ENCODE peak calls at places on chromosomes 13 and 19, in seven cellular contexts. One of them, this sample, is unnamed.

GRCh38 chr13:103788061-103788652 is 721.9 kb upstream of the SLC10A2 start:
- DNase-seq in AG09309: no peak
- DNase-seq in AG04450: no peak
- DNase-seq in mucosa of descending colon: no peak
- DNase-seq in Peyer's patch: no peak
- DNase-seq in mammary epithelial cell: no peak
- DNase-seq in cardiac muscle cell: peak
- DNase-seq in this sample: no peak

GRCh38 chr19:44111910-44112463 is 1.2 kb upstream of the ZNF225 start:
- DNase-seq in AG09309: peak
- DNase-seq in AG04450: peak
- DNase-seq in mucosa of descending colon: no peak
- DNase-seq in Peyer's patch: no peak
- DNase-seq in mammary epithelial cell: peak
- DNase-seq in cardiac muscle cell: peak
- DNase-seq in this sample: peak

GRCh38 chr13:108915634-108916497 is 286.5 kb downstream of the MYO16 start:
- DNase-seq in AG09309: peak
- DNase-seq in AG04450: peak
- DNase-seq in mucosa of descending colon: peak
- DNase-seq in Peyer's patch: peak
- DNase-seq in mammary epithelial cell: peak
- DNase-seq in cardiac muscle cell: peak
- DNase-seq in this sample: peak

GRCh38 chr13:35716186-35716585 is 239.7 kb upstream of the MAB21L1 start:
- DNase-seq in AG09309: no peak
- DNase-seq in AG04450: no peak
- DNase-seq in mucosa of descending colon: no peak
- DNase-seq in Peyer's patch: no peak
- DNase-seq in mammary epithelial cell: no peak
- DNase-seq in cardiac muscle cell: no peak
- DNase-seq in this sample: peak

GRCh38 chr13:77338961-77339401 is 12.1 kb upstream of the MYCBP2 start:
- DNase-seq in AG09309: no peak
- DNase-seq in AG04450: no peak
- DNase-seq in mucosa of descending colon: no peak
- DNase-seq in Peyer's patch: no peak
- DNase-seq in mammary epithelial cell: no peak
- DNase-seq in cardiac muscle cell: no peak
- DNase-seq in this sample: no peak

GRCh38 chr19:16298334-16298733 is 26.3 kb upstream of the KLF2 start:
- DNase-seq in AG09309: no peak
- DNase-seq in AG04450: no peak
- DNase-seq in mucosa of descending colon: no peak
- DNase-seq in Peyer's patch: no peak
- DNase-seq in mammary epithelial cell: no peak
- DNase-seq in cardiac muscle cell: no peak
- DNase-seq in this sample: no peak

GRCh38 chr13:33615436-33615835 is 202.5 kb upstream of the RFC3 start:
- DNase-seq in AG09309: no peak
- DNase-seq in AG04450: no peak
- DNase-seq in mucosa of descending colon: no peak
- DNase-seq in Peyer's patch: no peak
- DNase-seq in mammary epithelial cell: no peak
- DNase-seq in cardiac muscle cell: no peak
- DNase-seq in this sample: no peak

GRCh38 chr13:51419015-51419636 is 33.7 kb downstream of the INTS6 start:
- DNase-seq in AG09309: no peak
- DNase-seq in AG04450: no peak
- DNase-seq in mucosa of descending colon: no peak
- DNase-seq in Peyer's patch: no peak
- DNase-seq in mammary epithelial cell: no peak
- DNase-seq in cardiac muscle cell: no peak
- DNase-seq in this sample: no peak

GRCh38 chr19:28239270-28239669 is 973.7 kb downstream of the UQCRFS1 start:
- DNase-seq in AG09309: no peak
- DNase-seq in AG04450: no peak
- DNase-seq in mucosa of descending colon: no peak
- DNase-seq in Peyer's patch: no peak
- DNase-seq in mammary epithelial cell: no peak
- DNase-seq in cardiac muscle cell: peak
- DNase-seq in this sample: peak

GRCh38 chr13:22773475-22773874 is 407.3 kb upstream of the SGCG start:
- DNase-seq in AG09309: no peak
- DNase-seq in AG04450: no peak
- DNase-seq in mucosa of descending colon: no peak
- DNase-seq in Peyer's patch: no peak
- DNase-seq in mammary epithelial cell: no peak
- DNase-seq in cardiac muscle cell: no peak
- DNase-seq in this sample: no peak

GRCh38 chr13:52615134-52615801 is 27.0 kb upstream of the HNRNPA1L2 start:
- DNase-seq in AG09309: no peak
- DNase-seq in AG04450: no peak
- DNase-seq in mucosa of descending colon: no peak
- DNase-seq in Peyer's patch: no peak
- DNase-seq in mammary epithelial cell: no peak
- DNase-seq in cardiac muscle cell: no peak
- DNase-seq in this sample: no peak

GRCh38 chr13:102999498-102999897 is 66.7 kb downstream of the SLC10A2 start:
- DNase-seq in AG09309: no peak
- DNase-seq in AG04450: no peak
- DNase-seq in mucosa of descending colon: no peak
- DNase-seq in Peyer's patch: no peak
- DNase-seq in mammary epithelial cell: no peak
- DNase-seq in cardiac muscle cell: no peak
- DNase-seq in this sample: no peak

GRCh38 chr13:42266464-42266863 is 5.5 kb upstream of the AKAP11 start:
- DNase-seq in AG09309: no peak
- DNase-seq in AG04450: peak
- DNase-seq in mucosa of descending colon: no peak
- DNase-seq in Peyer's patch: no peak
- DNase-seq in mammary epithelial cell: no peak
- DNase-seq in cardiac muscle cell: peak
- DNase-seq in this sample: peak

GRCh38 chr13:49530452-49530851 is 34.7 kb downstream of the PHF11 start:
- DNase-seq in AG09309: no peak
- DNase-seq in AG04450: no peak
- DNase-seq in mucosa of descending colon: no peak
- DNase-seq in Peyer's patch: no peak
- DNase-seq in mammary epithelial cell: no peak
- DNase-seq in cardiac muscle cell: no peak
- DNase-seq in this sample: no peak

GRCh38 chr19:14107581-14108461 is 9.7 kb downstream of the PRKACA start:
- DNase-seq in AG09309: no peak
- DNase-seq in AG04450: no peak
- DNase-seq in mucosa of descending colon: no peak
- DNase-seq in Peyer's patch: no peak
- DNase-seq in mammary epithelial cell: no peak
- DNase-seq in cardiac muscle cell: no peak
- DNase-seq in this sample: peak

GRCh38 chr13:67062160-67062559 is 168.0 kb downstream of the PCDH9 start:
- DNase-seq in AG09309: no peak
- DNase-seq in AG04450: no peak
- DNase-seq in mucosa of descending colon: no peak
- DNase-seq in Peyer's patch: no peak
- DNase-seq in mammary epithelial cell: no peak
- DNase-seq in cardiac muscle cell: no peak
- DNase-seq in this sample: no peak

GRCh38 chr13:73972503-73972902 is 161.7 kb downstream of the KLF12 start:
- DNase-seq in AG09309: no peak
- DNase-seq in AG04450: no peak
- DNase-seq in mucosa of descending colon: no peak
- DNase-seq in Peyer's patch: no peak
- DNase-seq in mammary epithelial cell: no peak
- DNase-seq in cardiac muscle cell: no peak
- DNase-seq in this sample: no peak

GRCh38 chr13:31880849-31881494 is 141.6 kb downstream of the RXFP2 start:
- DNase-seq in AG09309: no peak
- DNase-seq in AG04450: no peak
- DNase-seq in mucosa of descending colon: no peak
- DNase-seq in Peyer's patch: no peak
- DNase-seq in mammary epithelial cell: no peak
- DNase-seq in cardiac muscle cell: no peak
- DNase-seq in this sample: no peak

GRCh38 chr19:1247747-1248453 is 483 bp upstream of the MIDN start:
- DNase-seq in AG09309: no peak
- DNase-seq in AG04450: no peak
- DNase-seq in mucosa of descending colon: peak
- DNase-seq in Peyer's patch: peak
- DNase-seq in mammary epithelial cell: no peak
- DNase-seq in cardiac muscle cell: no peak
- DNase-seq in this sample: peak

GRCh38 chr19:15280915-15281683 is 48.9 kb upstream of the EPHX3 start:
- DNase-seq in AG09309: peak
- DNase-seq in AG04450: peak
- DNase-seq in mucosa of descending colon: peak
- DNase-seq in Peyer's patch: no peak
- DNase-seq in mammary epithelial cell: peak
- DNase-seq in cardiac muscle cell: no peak
- DNase-seq in this sample: peak

GRCh38 chr13:87676254-87677042 is 5.3 kb downstream of the SLITRK5 start:
- DNase-seq in AG09309: no peak
- DNase-seq in AG04450: no peak
- DNase-seq in mucosa of descending colon: peak
- DNase-seq in Peyer's patch: no peak
- DNase-seq in mammary epithelial cell: no peak
- DNase-seq in cardiac muscle cell: no peak
- DNase-seq in this sample: no peak
- H3K4me3 ChIP-seq in AG09309: no peak
- H3K4me3 ChIP-seq in AG04450: no peak
- H3K4me3 ChIP-seq in mucosa of descending colon: no peak
- H3K4me3 ChIP-seq in Peyer's patch: no peak
- H3K4me3 ChIP-seq in mammary epithelial cell: no peak
- H3K4me3 ChIP-seq in cardiac muscle cell: no peak
- H3K4me3 ChIP-seq in this sample: no peak

GRCh38 chr19:38956264-38956663 is 19.3 kb downstream of the FBXO17 start:
- DNase-seq in AG09309: no peak
- DNase-seq in AG04450: no peak
- DNase-seq in mucosa of descending colon: no peak
- DNase-seq in Peyer's patch: no peak
- DNase-seq in mammary epithelial cell: no peak
- DNase-seq in cardiac muscle cell: no peak
- DNase-seq in this sample: no peak

GRCh38 chr19:38951187-38951586 is 20.4 kb downstream of the MRPS12 start:
- DNase-seq in AG09309: no peak
- DNase-seq in AG04450: no peak
- DNase-seq in mucosa of descending colon: no peak
- DNase-seq in Peyer's patch: no peak
- DNase-seq in mammary epithelial cell: no peak
- DNase-seq in cardiac muscle cell: no peak
- DNase-seq in this sample: no peak

GRCh38 chr19:38949580-38950367 is 19.0 kb downstream of the MRPS12 start:
- DNase-seq in AG09309: no peak
- DNase-seq in AG04450: no peak
- DNase-seq in mucosa of descending colon: peak
- DNase-seq in Peyer's patch: peak
- DNase-seq in mammary epithelial cell: peak
- DNase-seq in cardiac muscle cell: peak
- DNase-seq in this sample: peak

GRCh38 chr19:38953677-38954076 is 21.9 kb downstream of the FBXO17 start:
- DNase-seq in AG09309: no peak
- DNase-seq in AG04450: no peak
- DNase-seq in mucosa of descending colon: no peak
- DNase-seq in Peyer's patch: no peak
- DNase-seq in mammary epithelial cell: no peak
- DNase-seq in cardiac muscle cell: no peak
- DNase-seq in this sample: no peak

GRCh38 chr19:38952395-38953165 is 21.8 kb downstream of the MRPS12 start:
- DNase-seq in AG09309: no peak
- DNase-seq in AG04450: no peak
- DNase-seq in mucosa of descending colon: no peak
- DNase-seq in Peyer's patch: no peak
- DNase-seq in mammary epithelial cell: no peak
- DNase-seq in cardiac muscle cell: peak
- DNase-seq in this sample: peak
- TF ChIP-seq CTCF in AG09309: peak
- TF ChIP-seq CTCF in AG04450: peak
- TF ChIP-seq CTCF in mucosa of descending colon: no peak
- TF ChIP-seq CTCF in Peyer's patch: no peak
- TF ChIP-seq CTCF in mammary epithelial cell: peak
- TF ChIP-seq CTCF in cardiac muscle cell: peak
- TF ChIP-seq CTCF in this sample: no peak

GRCh38 chr19:55082023-55082851 is 6.6 kb downstream of the EPS8L1 start:
- DNase-seq in AG09309: no peak
- DNase-seq in AG04450: no peak
- DNase-seq in mucosa of descending colon: peak
- DNase-seq in Peyer's patch: peak
- DNase-seq in mammary epithelial cell: no peak
- DNase-seq in cardiac muscle cell: no peak
- DNase-seq in this sample: peak
- H3K4me3 ChIP-seq in AG09309: no peak
- H3K4me3 ChIP-seq in AG04450: no peak
- H3K4me3 ChIP-seq in mucosa of descending colon: no peak
- H3K4me3 ChIP-seq in Peyer's patch: no peak
- H3K4me3 ChIP-seq in mammary epithelial cell: no peak
- H3K4me3 ChIP-seq in cardiac muscle cell: peak
- H3K4me3 ChIP-seq in this sample: no peak

DNA sequence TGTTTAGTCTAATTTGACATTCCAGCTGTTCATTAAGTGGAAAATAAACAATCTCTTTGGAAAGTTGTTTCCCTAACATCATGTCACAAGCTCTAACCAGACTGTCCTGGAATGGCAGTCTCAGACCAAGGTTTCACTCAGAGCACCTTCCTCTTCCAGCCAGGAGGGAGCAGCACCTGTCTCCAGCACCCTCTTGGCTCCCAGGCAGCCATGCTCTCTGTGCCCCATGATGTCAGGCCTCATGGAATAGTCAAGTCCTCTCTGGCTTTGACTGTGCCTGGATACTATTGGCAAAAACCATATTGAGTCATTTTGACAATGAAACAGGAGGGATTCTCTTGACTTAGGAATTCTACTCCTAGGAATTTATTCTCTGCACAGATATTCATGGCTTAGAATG is 171.4 kb downstream of the OXGR1 start:
- DNase-seq in AG09309: no peak
- DNase-seq in AG04450: no peak
- DNase-seq in mucosa of descending colon: no peak
- DNase-seq in Peyer's patch: peak
- DNase-seq in mammary epithelial cell: peak
- DNase-seq in cardiac muscle cell: peak
- DNase-seq in this sample: peak
- TF ChIP-seq CTCF in AG09309: no peak
- TF ChIP-seq CTCF in AG04450: no peak
- TF ChIP-seq CTCF in mucosa of descending colon: no peak
- TF ChIP-seq CTCF in Peyer's patch: no peak
- TF ChIP-seq CTCF in mammary epithelial cell: peak
- TF ChIP-seq CTCF in cardiac muscle cell: peak
- TF ChIP-seq CTCF in this sample: peak

GRCh38 chr13:110340812-110341444 is 33.8 kb downstream of the COL4A2 start:
- DNase-seq in AG09309: no peak
- DNase-seq in AG04450: no peak
- DNase-seq in mucosa of descending colon: peak
- DNase-seq in Peyer's patch: no peak
- DNase-seq in mammary epithelial cell: peak
- DNase-seq in cardiac muscle cell: peak
- DNase-seq in this sample: peak
- H3K4me3 ChIP-seq in AG09309: no peak
- H3K4me3 ChIP-seq in AG04450: no peak
- H3K4me3 ChIP-seq in mucosa of descending colon: no peak
- H3K4me3 ChIP-seq in Peyer's patch: no peak
- H3K4me3 ChIP-seq in mammary epithelial cell: no peak
- H3K4me3 ChIP-seq in cardiac muscle cell: no peak
- H3K4me3 ChIP-seq in this sample: peak

This sample was measured in cardiac fibroblast.